ENCODE peak calls at places on chromosomes 6 and 20, in seven cellular contexts. H is right lobe of liver, O is cardiac fibroblast, B is psoas muscle, V is heart left ventricle, R is A673, U is endodermal cell. X is an unnamed sample.

GRCh38 chr6:79246891-79247290 is 12.4 kb upstream of the HMGN3 start:
- DNase-seq in H (no peak), U (no peak), R (no peak), O (no peak), V (no peak), B (no peak), X (no peak)

GRCh38 chr6:15911753-15912504 is 217.0 kb upstream of the MYLIP start:
- DNase-seq in O (no peak), H (no peak), B (no peak), U (peak; percentile 70), V (no peak), R (no peak), X (no peak)

GRCh38 chr6:157718788-157719187 is 104.3 kb upstream of the SNX9 start:
- DNase-seq in H (no peak), O (no peak), R (no peak), B (no peak), U (no peak), V (no peak), X (no peak)

GRCh38 chr6:135901776-135902524 is 50.4 kb downstream of the PDE7B start:
- DNase-seq in V (peak; percentile 60), O (peak; percentile 95), H (peak; percentile 71), U (no peak), B (peak; percentile 24), R (peak; percentile 7), X (no peak)

GRCh38 chr6:16204653-16205376 is 33.6 kb upstream of the GMPR start:
- DNase-seq in H (no peak), O (no peak), U (no peak), B (no peak), R (no peak), V (no peak), X (no peak)

GRCh38 chr6:64750910-64751309 is 956.1 kb downstream of the EYS start:
- DNase-seq in B (no peak), V (no peak), H (no peak), R (no peak), O (no peak), U (no peak), X (no peak)

GRCh38 chr6:69936674-69937363 is 70.5 kb downstream of the COL19A1 start:
- DNase-seq in H (no peak), B (no peak), V (no peak), U (no peak), O (no peak), R (no peak), X (no peak)

GRCh38 chr6:157996918-157997702 is 15.4 kb downstream of the SYNJ2 start:
- DNase-seq in U (no peak), B (no peak), V (no peak), H (no peak), O (no peak), R (no peak), X (no peak)

GRCh38 chr20:40948352-40949267 is 80.0 kb upstream of the TOP1 start:
- DNase-seq in O (peak; percentile 16), V (no peak), R (no peak), H (no peak), U (no peak), B (no peak), X (no peak)

GRCh38 chr20:23325107-23325506 is 25.5 kb upstream of the NXT1 start:
- DNase-seq in V (no peak), H (no peak), B (no peak), O (no peak), R (no peak), U (peak; percentile 75), X (no peak)

GRCh38 chr6:27280064-27280539 is 32.0 kb downstream of the POM121L2 start:
- DNase-seq in B (no peak), R (peak; percentile 82), V (no peak), H (no peak), U (peak; percentile 85), O (peak; percentile 78), X (no peak)

GRCh38 chr20:18537651-18538050 is 29.6 kb upstream of the SMIM26 start:
- DNase-seq in H (no peak), U (no peak), O (peak; percentile 63), B (no peak), V (no peak), R (no peak), X (no peak)

GRCh38 chr6:110357696-110358535 is at the start of gene METTL24:
- DNase-seq in O (no peak), U (peak; percentile 81), V (no peak), R (peak; percentile 49), B (peak; percentile 16), H (no peak), X (no peak)

GRCh38 chr6:35719830-35720733 is 16.8 kb upstream of the ARMC12 start:
- DNase-seq in U (peak; percentile 73), H (peak; percentile 54), V (peak; percentile 66), O (peak; percentile 60), R (peak; percentile 32), B (peak; percentile 32), X (no peak)

GRCh38 chr6:79168695-79168980 is 65.8 kb downstream of the HMGN3 start:
- DNase-seq in H (no peak), R (no peak), B (no peak), V (no peak), U (no peak), O (no peak), X (no peak)

GRCh38 chr6:85449388-85449817 is 480 bp upstream of the NT5E start:
- DNase-seq in H (no peak), V (peak; percentile 33), R (peak; percentile 82), O (peak; percentile 84), B (peak; percentile 33), U (no peak), X (no peak)

GRCh38 chr6:20678831-20679352 is 144.6 kb downstream of the CDKAL1 start:
- DNase-seq in H (no peak), O (no peak), V (no peak), U (no peak), B (no peak), R (no peak), X (no peak)

GRCh38 chr6:111712398-111712797 is 106.7 kb upstream of the TRAF3IP2 start:
- DNase-seq in V (peak; percentile 71), H (no peak), B (no peak), R (no peak), O (peak; percentile 74), U (no peak), X (peak; percentile 65)

GRCh38 chr20:10707070-10707469 is 33.3 kb upstream of the JAG1 start:
- DNase-seq in R (no peak), U (no peak), V (no peak), B (no peak), O (no peak), H (no peak), X (no peak)

GRCh38 chr6:32692019-32692418 is 25.6 kb upstream of the HLA-DQB1 start:
- DNase-seq in U (peak; percentile 75), B (no peak), H (no peak), O (peak; percentile 11), V (peak; percentile 28), R (peak; percentile 22), X (no peak)

GRCh38 chr6:149190228-149190831 is 127.2 kb upstream of the TAB2 start:
- DNase-seq in V (no peak), H (peak; percentile 56), B (peak; percentile 16), O (peak; percentile 49), R (peak; percentile 60), U (peak; percentile 93), X (no peak)

DNA sequence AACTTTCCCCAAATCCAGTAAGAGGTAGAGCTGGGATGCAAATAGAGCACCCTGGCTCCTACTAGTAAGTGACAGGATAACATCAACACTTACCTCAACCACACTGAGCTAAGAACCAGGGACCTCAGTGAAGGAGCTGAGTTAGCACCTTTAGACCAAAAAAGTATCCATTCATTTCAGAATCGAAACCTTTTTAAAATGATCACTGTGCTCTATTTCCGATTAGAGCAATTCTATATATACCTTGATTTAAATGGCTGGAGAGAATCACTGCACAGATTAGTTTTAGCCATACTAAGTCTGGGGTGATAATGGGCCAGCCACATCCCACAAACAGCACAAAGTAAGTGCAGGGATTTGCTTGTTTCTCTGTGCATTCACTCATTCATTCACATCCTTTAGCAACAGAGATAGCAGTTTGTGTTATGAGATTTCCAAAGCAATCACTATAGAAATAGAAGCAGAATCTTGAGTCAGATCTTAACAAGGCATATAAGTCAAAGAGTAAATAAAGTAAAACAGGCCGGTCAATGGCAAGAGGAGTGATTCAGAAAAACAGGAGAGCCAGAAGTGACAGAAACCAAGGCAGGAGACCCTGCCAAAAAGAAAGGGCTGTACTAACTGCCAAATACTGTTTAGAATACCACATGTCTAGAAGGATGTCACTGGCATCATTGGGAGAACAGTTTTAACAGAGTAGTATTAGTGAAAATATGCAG is 136.3 kb downstream of the KIF13A start:
- DNase-seq in B (no peak), U (no peak), R (no peak), V (no peak), O (peak; percentile 52), H (no peak), X (no peak)
- H3K4me3 ChIP-seq in B (no peak overlapping the region), U (no peak overlapping the region), R (no peak overlapping the region), V (no peak overlapping the region), O (no peak overlapping the region), H (no peak overlapping the region), X (no peak overlapping the region)

DNA sequence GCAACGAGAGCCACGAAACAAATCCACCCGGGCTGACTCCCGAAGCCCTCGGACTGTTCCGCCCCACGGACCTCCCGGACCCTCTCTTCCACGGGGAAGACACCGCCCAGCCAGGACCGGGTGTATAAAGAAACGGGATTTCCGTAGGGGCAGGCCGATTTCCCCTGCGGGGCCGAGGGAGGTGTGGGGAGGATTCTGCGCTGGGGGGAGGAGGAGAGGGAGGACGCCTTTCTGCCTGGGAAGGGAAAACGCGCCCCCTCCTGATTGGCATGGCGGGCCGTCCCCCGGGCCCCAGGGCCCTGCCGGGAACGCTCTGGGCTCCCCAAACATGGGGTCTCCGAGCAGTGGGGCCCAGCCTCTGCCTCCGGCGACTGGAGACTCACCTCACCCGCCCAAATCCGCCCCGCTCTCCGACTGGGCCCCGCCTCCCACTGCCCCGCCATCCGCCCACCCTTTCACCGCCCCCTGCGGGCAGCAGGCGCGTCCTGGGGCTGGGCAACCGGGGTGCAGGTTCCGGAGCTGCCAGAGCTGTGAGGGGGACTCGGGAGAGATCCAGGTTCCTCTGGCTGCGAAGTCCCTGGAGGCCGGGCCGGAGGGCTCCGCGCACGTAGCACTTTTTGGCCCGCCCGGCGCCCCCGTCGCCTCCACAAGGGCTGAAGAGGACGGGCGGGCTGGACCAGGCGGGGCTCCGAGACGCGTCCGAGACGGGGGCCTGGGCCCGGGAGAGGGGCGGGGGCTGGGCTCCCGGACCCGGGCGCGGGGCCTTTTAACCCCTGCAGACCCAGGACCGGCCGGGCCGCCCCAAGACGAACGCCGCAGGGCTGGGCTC is 586 bp upstream of the PPDPF start:
- DNase-seq in R (peak; percentile 68), V (peak; percentile 83), O (peak; percentile 40), U (peak; percentile 93), H (peak; percentile 67), B (no peak), X (no peak)
- TF ChIP-seq CTCF in R (peak; percentile 30), V (peak; percentile 44), O (peak; percentile 17), U (peak; percentile 56), H (peak; percentile 12), B (peak; percentile 32), X (peak; percentile 30)

DNA sequence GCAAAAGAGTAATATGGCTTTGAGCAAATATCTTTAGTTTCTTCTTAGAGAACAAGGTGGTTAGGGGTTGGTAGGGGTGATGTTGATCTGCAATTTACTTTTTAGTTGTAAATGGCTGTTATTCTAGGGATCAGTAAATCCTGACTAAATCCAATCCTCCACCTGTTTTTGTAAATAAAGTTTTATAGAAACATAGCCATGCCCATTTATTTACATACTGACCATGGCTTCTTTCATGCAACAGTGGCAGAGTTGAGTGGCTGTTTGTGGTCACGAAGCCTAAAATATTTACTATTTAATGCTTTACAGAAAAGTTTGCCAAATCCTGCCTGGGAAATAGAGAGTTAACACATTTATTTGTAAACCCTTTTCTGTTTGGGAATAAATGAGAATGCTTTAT is 14.7 kb downstream of the HIVEP1 start:
- DNase-seq in H (no peak), R (no peak), B (no peak), O (no peak), V (no peak), U (no peak), X (no peak)
- H3K4me3 ChIP-seq in H (no peak overlapping the region), R (no peak overlapping the region), B (no peak overlapping the region), O (no peak overlapping the region), V (no peak overlapping the region), U (no peak overlapping the region), X (no peak overlapping the region)

GRCh38 chr20:34022154-34022842 is 28.6 kb downstream of the RALY start:
- DNase-seq in V (no peak), H (no peak), O (peak; percentile 21), B (no peak), U (no peak), R (peak; percentile 54), X (no peak)
- TF ChIP-seq CTCF in V (no peak), H (peak; percentile 20), O (peak; percentile 43), B (peak; percentile 7), U (peak; percentile 79), R (peak; percentile 64), X (peak; percentile 19)

X was measured in AG04449.